ENCODE peak calls at places on chromosomes 12 and 14, in four cellular contexts. D is fibroblast of villous mesenchyme, T is mammary epithelial cell, E is OCI-LY7. M is an unnamed sample.

GRCh38 chr14:37712976-37713431 is 117.6 kb downstream of the TTC6 start:
- DNase-seq in E (no peak), T (no peak), D (no peak), M (no peak)

GRCh38 chr12:113064395-113065125 is 8.0 kb downstream of the DTX1 start:
- DNase-seq in D (no peak), E (peak; percentile 55), T (no peak), M (no peak)

GRCh38 chr12:104215638-104216297 is at the start of gene TXNRD1:
- DNase-seq in T (peak; percentile 58), E (peak; percentile 47), D (peak; percentile 87), M (peak; percentile 83)

GRCh38 chr14:88463318-88463717 is 77.9 kb downstream of the SPATA7 start:
- DNase-seq in E (peak; percentile 22), T (no peak), D (peak; percentile 21), M (peak; percentile 29)

GRCh38 chr12:113418213-113418879 is 3.8 kb upstream of the SDSL start:
- DNase-seq in T (no peak), D (peak; percentile 41), E (no peak), M (peak; percentile 63)

GRCh38 chr14:100142073-100143040 is 17.1 kb downstream of the DEGS2 start:
- DNase-seq in E (no peak), D (no peak), T (no peak), M (peak; percentile 49)

GRCh38 chr12:105083551-105084105 is 630 bp downstream of the ALDH1L2 start:
- DNase-seq in D (peak; percentile 85), T (peak; percentile 58), E (no peak), M (peak; percentile 77)

GRCh38 chr12:11860026-11860425 is 210.6 kb downstream of the ETV6 start:
- DNase-seq in T (no peak), E (no peak), D (no peak), M (no peak)

GRCh38 chr12:22935090-22935489 is 310.1 kb downstream of the ETNK1 start:
- DNase-seq in E (no peak), T (peak; percentile 3), D (no peak), M (no peak)

GRCh38 chr14:37168721-37169120 is 3.7 kb downstream of the SLC25A21 start:
- DNase-seq in E (no peak), D (no peak), T (no peak), M (no peak)

GRCh38 chr14:101564819-101565698 is 3.8 kb downstream of the DIO3 start:
- DNase-seq in E (no peak), D (no peak), T (no peak), M (no peak)

GRCh38 chr14:45135659-45136314 is at the start of gene FANCM:
- DNase-seq in T (peak; percentile 97), D (peak; percentile 99), E (peak; percentile 98), M (peak; percentile 99)

GRCh38 chr12:110577717-110578521 is 5.2 kb downstream of the PPTC7 start:
- DNase-seq in T (peak; percentile 99), D (peak; percentile 82), E (no peak), M (peak; percentile 69)

GRCh38 chr12:67018105-67018504 is 251.1 kb upstream of the CAND1 start:
- DNase-seq in E (no peak), D (no peak), T (no peak), M (no peak)

GRCh38 chr12:56518570-56518969 is 3.0 kb upstream of the RBMS2 start:
- DNase-seq in D (no peak), E (no peak), T (peak; percentile 51), M (peak; percentile 43)

GRCh38 chr12:109099426-109100020 is 2.1 kb downstream of the UNG start:
- DNase-seq in D (peak; percentile 82), E (no peak), T (no peak), M (no peak)

GRCh38 chr14:73785336-73785833 is 66.2 kb upstream of the PTGR2 start:
- DNase-seq in T (peak; percentile 51), E (peak; percentile 74), D (peak; percentile 98), M (peak; percentile 89)

GRCh38 chr12:27940245-27940644 is 32.3 kb downstream of the PTHLH start:
- DNase-seq in T (no peak), E (no peak), D (no peak), M (no peak)

GRCh38 chr12:4353785-4354208 is 25.7 kb downstream of the FGF23 start:
- DNase-seq in E (peak; percentile 45), T (peak; percentile 11), D (no peak), M (peak; percentile 18)

GRCh38 chr12:49953146-49953545 is 2.6 kb downstream of the AQP2 start:
- DNase-seq in D (no peak), T (no peak), E (no peak), M (no peak)

GRCh38 chr12:104122298-104122697 is 15.7 kb downstream of the NFYB start:
- DNase-seq in D (no peak), T (no peak), E (no peak), M (no peak)

GRCh38 chr14:55803506-55804197 is 223.6 kb downstream of the KTN1 start:
- DNase-seq in T (no peak), E (no peak), D (no peak), M (peak; percentile 66)

GRCh38 chr12:89450922-89451321 is 73.7 kb downstream of the GALNT4 start:
- DNase-seq in T (no peak), D (peak; percentile 76), E (no peak), M (peak; percentile 91)

GRCh38 chr12:80710727-80711066 is 3.3 kb downstream of the MYF6 start:
- DNase-seq in E (no peak), D (no peak), T (no peak), M (no peak)

GRCh38 chr12:80707830-80708534 is 548 bp downstream of the MYF6 start:
- DNase-seq in T (no peak), E (no peak), D (no peak), M (no peak)

GRCh38 chr12:80707126-80707829 is at the start of gene MYF6:
- DNase-seq in E (no peak), D (no peak), T (no peak), M (no peak)

GRCh38 chr12:80709811-80710726 is 2.6 kb downstream of the MYF6 start:
- DNase-seq in D (no peak), E (peak; percentile 22), T (no peak), M (peak; percentile 20)

GRCh38 chr12:80708535-80709328 is 1.3 kb downstream of the MYF6 start:
- DNase-seq in T (no peak), E (no peak), D (peak; percentile 10), M (peak; percentile 22)
- TF ChIP-seq CTCF in T (no peak), E (no peak), D (no peak), M (no peak)

GRCh38 chr12:123790901-123791486 is 28.9 kb downstream of the DNAH10 start:
- DNase-seq in T (no peak), D (no peak), E (no peak), M (no peak)

GRCh38 chr12:123788541-123788940 is 26.4 kb downstream of the DNAH10 start:
- DNase-seq in D (no peak), E (no peak), T (no peak), M (no peak)

GRCh38 chr12:123782997-123783792 is 21.1 kb downstream of the DNAH10 start:
- DNase-seq in D (no peak), E (no peak), T (no peak), M (no peak)

DNA sequence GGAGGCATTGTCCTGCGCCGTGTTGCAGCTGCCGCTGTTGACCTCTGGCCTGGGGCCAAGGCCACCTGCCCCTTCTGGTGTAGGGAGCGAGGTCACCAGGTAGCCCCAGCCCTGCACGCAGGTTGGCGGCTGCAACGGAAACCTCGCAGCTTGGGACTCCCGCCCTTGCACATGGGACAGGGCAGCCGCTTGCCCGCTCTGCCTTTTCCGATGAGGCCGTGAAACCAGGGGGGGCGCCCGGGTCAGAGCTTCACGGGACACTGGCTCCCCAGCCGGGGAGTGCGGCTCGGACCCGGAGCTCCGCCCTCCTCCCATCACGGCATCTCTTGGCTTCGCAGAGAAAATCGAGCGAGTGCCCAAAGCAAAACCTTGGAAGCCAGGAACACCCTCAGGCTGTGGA is 25.4 kb downstream of the DNAH10 start:
- DNase-seq in T (no peak), D (no peak), E (no peak), M (no peak)
- H3K4me3 ChIP-seq in T (no peak overlapping the region), D (no peak overlapping the region), E (no peak overlapping the region), M (no peak overlapping the region)

GRCh38 chr14:94673781-94674231 is 61.6 kb downstream of the SERPINA3 start:
- DNase-seq in D (no peak), T (no peak), E (no peak), M (peak; percentile 59)

GRCh38 chr14:94670692-94671285 is 58.6 kb downstream of the SERPINA3 start:
- DNase-seq in E (no peak), T (no peak), D (no peak), M (no peak)

GRCh38 chr14:94675036-94675435 is 62.8 kb downstream of the SERPINA3 start:
- DNase-seq in D (no peak), E (no peak), T (no peak), M (no peak)

GRCh38 chr14:94673071-94673470 is 60.9 kb downstream of the SERPINA3 start:
- DNase-seq in E (no peak), T (no peak), D (no peak), M (no peak)

DNA sequence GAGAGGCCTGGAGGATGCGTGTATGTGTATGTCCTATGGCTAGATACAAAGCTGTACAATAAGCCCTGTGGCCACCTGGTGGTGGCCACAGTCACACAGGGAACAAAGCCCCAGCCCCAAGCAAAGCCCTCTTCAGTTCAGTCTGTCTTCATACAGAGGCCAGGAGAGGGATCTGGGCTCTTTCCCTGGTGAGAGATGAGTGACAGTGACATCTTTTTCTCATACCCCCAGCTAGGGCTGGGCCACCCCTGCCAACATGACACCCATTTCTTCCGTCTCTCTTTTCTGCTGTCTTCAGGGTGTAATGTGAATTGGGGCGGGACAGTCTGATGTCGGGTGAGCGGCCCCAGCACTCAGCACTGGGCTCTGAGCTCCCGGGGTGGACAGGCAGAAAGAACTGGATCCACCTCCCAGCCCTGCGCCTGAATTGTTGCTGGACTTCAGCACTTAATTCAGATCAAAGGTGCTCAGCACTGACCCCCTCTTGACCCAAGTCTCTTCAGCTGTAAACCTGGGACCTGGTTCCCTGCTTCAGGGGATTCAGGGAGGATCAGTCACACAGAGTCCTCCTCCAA is 59.8 kb downstream of the SERPINA3 start:
- DNase-seq in D (no peak), E (no peak), T (no peak), M (no peak)
- TF ChIP-seq CTCF in D (peak; percentile 3), E (no peak), T (no peak), M (no peak)

GRCh38 chr14:52950898-52951729 is at the start of gene FERMT2:
- DNase-seq in D (peak; percentile 89), E (no peak), T (peak; percentile 75), M (peak; percentile 89)

GRCh38 chr14:52949711-52950409 is 990 bp downstream of the FERMT2 start:
- DNase-seq in T (peak; percentile 68), D (peak; percentile 62), E (no peak), M (peak; percentile 59)

GRCh38 chr14:52950410-52950897 is 396 bp downstream of the FERMT2 start:
- DNase-seq in T (peak; percentile 56), D (peak; percentile 44), E (no peak), M (peak; percentile 47)

GRCh38 chr14:52949249-52949648 is 1.6 kb downstream of the FERMT2 start:
- DNase-seq in D (no peak), E (no peak), T (no peak), M (no peak)

DNA sequence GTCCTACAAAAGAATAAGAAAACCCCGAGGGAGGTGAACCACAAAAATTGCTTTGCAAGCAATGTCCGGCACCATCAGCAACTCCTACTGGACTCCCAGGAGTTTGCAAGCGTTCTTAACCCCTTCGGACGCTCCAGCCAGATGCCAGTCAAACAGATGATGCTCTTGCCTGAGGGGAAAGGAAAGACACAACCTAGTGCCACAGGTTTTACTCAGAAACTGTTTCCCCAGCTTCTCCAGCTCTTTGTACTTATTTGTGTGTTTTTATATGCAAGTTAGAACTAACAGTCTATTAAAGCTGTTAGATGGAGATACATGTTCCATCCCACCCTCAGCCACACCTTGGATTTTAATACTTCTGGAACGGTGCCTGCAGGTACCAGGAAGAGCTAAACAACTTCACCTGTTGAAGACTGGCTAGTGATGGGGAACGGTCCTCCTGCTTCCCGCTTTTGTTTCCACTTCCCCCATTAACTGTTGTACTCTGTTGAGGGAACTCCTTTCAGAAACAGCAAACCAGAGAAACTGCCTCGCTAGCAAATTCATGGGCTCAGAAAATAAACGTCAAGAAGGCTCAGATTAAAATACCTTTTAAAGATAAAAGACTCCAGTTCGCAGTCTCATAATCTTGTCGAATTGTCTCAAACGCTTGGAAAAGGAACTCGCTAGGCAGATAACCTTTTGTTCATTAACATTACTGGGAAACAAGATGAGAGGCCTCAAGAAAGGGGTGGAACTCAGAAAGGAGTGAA is 1.1 kb upstream of the FERMT2 start:
- DNase-seq in D (peak; percentile 79), T (peak; percentile 60), E (no peak), M (peak; percentile 87)
- H3K4me3 ChIP-seq in D (peak overlapping the region; percentile 67), T (peak overlapping the region; percentile 99), E (no peak overlapping the region), M (peak overlapping the region; percentile 77)

M was measured in fibroblast of pulmonary artery.